ENCODE peak calls at places on chromosomes 16 and 17, in seven cellular contexts. P is heart left ventricle, S is fibroblast of lung, O is C1 segment of cervical spinal cord, T is cardiac muscle cell, H is AG04450, F is epithelial cell of prostate. D is an unnamed sample.

GRCh38 chr17:71032746-71033273 is 863.5 kb downstream of the KCNJ2 start:
- DNase-seq in P (no peak), S (no peak), O (no peak), T (peak), H (no peak), F (no peak), D (no peak)

GRCh38 chr17:45294506-45294905 is 22.3 kb downstream of the MAP3K14 start:
- DNase-seq in P (peak), S (peak), O (no peak), T (no peak), H (peak), F (no peak), D (peak)

GRCh38 chr16:57475711-57476339 is 10.5 kb downstream of the DOK4 start:
- DNase-seq in P (no peak), S (peak), O (no peak), T (peak), H (no peak), F (no peak), D (peak)

GRCh38 chr17:9199474-9200196 is 178.3 kb downstream of the NTN1 start:
- DNase-seq in P (no peak), S (peak), O (no peak), T (no peak), H (no peak), F (no peak), D (peak)

GRCh38 chr17:48483004-48483403 is 47.8 kb downstream of the HOXB1 start:
- DNase-seq in P (no peak), S (no peak), O (no peak), T (no peak), H (no peak), F (no peak), D (no peak)

GRCh38 chr16:25007284-25007984 is 7.7 kb downstream of the ARHGAP17 start:
- DNase-seq in P (no peak), S (peak), O (no peak), T (no peak), H (no peak), F (no peak), D (peak)

GRCh38 chr16:49637933-49638695 is 217.8 kb downstream of the ZNF423 start:
- DNase-seq in P (no peak), S (no peak), O (no peak), T (no peak), H (no peak), F (no peak), D (no peak)

GRCh38 chr16:24332695-24333094 is 76.6 kb downstream of the CACNG3 start:
- DNase-seq in P (no peak), S (no peak), O (no peak), T (no peak), H (no peak), F (no peak), D (no peak)

GRCh38 chr17:49132699-49133364 is at the start of gene B4GALNT2:
- DNase-seq in P (no peak), S (peak), O (no peak), T (peak), H (no peak), F (no peak), D (no peak)

GRCh38 chr17:3755335-3756030 is 31.8 kb downstream of the HASPIN start:
- DNase-seq in P (no peak), S (no peak), O (no peak), T (no peak), H (no peak), F (no peak), D (no peak)

GRCh38 chr17:33284022-33284421 is 9.1 kb downstream of the ASIC2 start:
- DNase-seq in P (no peak), S (peak), O (no peak), T (no peak), H (peak), F (peak), D (peak)

GRCh38 chr17:35312790-35313711 is 60.4 kb downstream of the SLFN11 start:
- DNase-seq in P (peak), S (peak), O (no peak), T (peak), H (peak), F (peak), D (peak)

GRCh38 chr17:489758-490329 is 137.2 kb upstream of the RPH3AL start:
- DNase-seq in P (peak), S (peak), O (no peak), T (peak), H (no peak), F (no peak), D (peak)

GRCh38 chr17:81508639-81509047 is 4.0 kb downstream of the ACTG1 start:
- DNase-seq in P (no peak), S (peak), O (no peak), T (peak), H (no peak), F (no peak), D (peak)

GRCh38 chr17:77408284-77408683 is 267.5 kb downstream of the SEC14L1 start:
- DNase-seq in P (no peak), S (no peak), O (no peak), T (no peak), H (no peak), F (no peak), D (no peak)

GRCh38 chr17:27540300-27541105 is 84.3 kb downstream of the KSR1 start:
- DNase-seq in P (peak), S (peak), O (peak), T (no peak), H (peak), F (no peak), D (peak)

GRCh38 chr17:57356722-57357391 is 100.5 kb downstream of the MSI2 start:
- DNase-seq in P (no peak), S (peak), O (no peak), T (no peak), H (no peak), F (no peak), D (no peak)

GRCh38 chr17:411416-412120 is 59.0 kb upstream of the RPH3AL start:
- DNase-seq in P (no peak), S (no peak), O (no peak), T (no peak), H (no peak), F (no peak), D (no peak)

GRCh38 chr17:45147102-45147580 is 1.1 kb upstream of the HEXIM1 start:
- DNase-seq in P (peak), S (peak), O (no peak), T (peak), H (no peak), F (no peak), D (peak)

GRCh38 chr16:60771138-60771537 is 1265.1 kb downstream of the CDH8 start:
- DNase-seq in P (no peak), S (no peak), O (no peak), T (no peak), H (no peak), F (no peak), D (no peak)

GRCh38 chr17:38508570-38508950 is 80.3 kb downstream of the ARHGAP23 start:
- DNase-seq in P (no peak), S (no peak), O (no peak), T (no peak), H (no peak), F (no peak), D (no peak)

GRCh38 chr17:79340286-79340685 is 265.7 kb downstream of the ENGASE start:
- DNase-seq in P (no peak), S (no peak), O (no peak), T (no peak), H (no peak), F (no peak), D (no peak)

D was measured in fibroblast of mammary gland.